ENCODE peak calls at places on chromosomes 3 and 15, in eight cellular contexts. G, H, T, X, W, K, I and E are unnamed samples. For H3K27me3, the result is how much of the 10 kb centered on the place peaks cover.

GRCh38 chr3:146928421-146929059 is 323.4 kb upstream of the PLSCR5 start:
- DNase-seq in G (no peak), H (no peak), T (no peak), X (no peak), W (no peak), K (no peak), I (peak), E (no peak)

GRCh38 chr3:179452166-179452544 is 885 bp upstream of the GNB4 start:
- DNase-seq in G (no peak), H (no peak), T (no peak), X (no peak), W (no peak), K (peak), I (peak), E (no peak)

GRCh38 chr3:152611905-152612304 is 223.0 kb upstream of the P2RY1 start:
- DNase-seq in G (no peak), H (no peak), T (no peak), X (no peak), W (no peak), K (no peak), I (no peak), E (no peak)

GRCh38 chr3:79490165-79491028 is 277.4 kb downstream of the ROBO1 start:
- DNase-seq in G (no peak), H (peak), T (no peak), X (no peak), W (no peak), K (peak), I (peak), E (no peak)

GRCh38 chr3:13530241-13531009 is 18.5 kb upstream of the FBLN2 start:
- DNase-seq in G (no peak), H (no peak), T (no peak), X (no peak), W (no peak), K (no peak), I (peak), E (no peak)

GRCh38 chr3:129888739-129889138 is 4.8 kb downstream of the TMCC1 start:
- DNase-seq in G (peak), H (no peak), T (peak), X (no peak), W (no peak), K (no peak), I (peak), E (peak)

GRCh38 chr15:89673162-89673506 is 6.0 kb downstream of the PLIN1 start:
- DNase-seq in G (no peak), H (no peak), T (peak), X (no peak), W (peak), K (peak), I (peak), E (no peak)

GRCh38 chr3:185824051-185824466 is 783 bp downstream of the IGF2BP2 start:
- DNase-seq in G (no peak), H (peak), T (no peak), X (no peak), W (no peak), K (peak), I (peak), E (no peak)

GRCh38 chr3:23495507-23495906 is 292.4 kb downstream of the UBE2E2 start:
- DNase-seq in G (no peak), H (no peak), T (no peak), X (no peak), W (no peak), K (no peak), I (peak), E (no peak)

DNA sequence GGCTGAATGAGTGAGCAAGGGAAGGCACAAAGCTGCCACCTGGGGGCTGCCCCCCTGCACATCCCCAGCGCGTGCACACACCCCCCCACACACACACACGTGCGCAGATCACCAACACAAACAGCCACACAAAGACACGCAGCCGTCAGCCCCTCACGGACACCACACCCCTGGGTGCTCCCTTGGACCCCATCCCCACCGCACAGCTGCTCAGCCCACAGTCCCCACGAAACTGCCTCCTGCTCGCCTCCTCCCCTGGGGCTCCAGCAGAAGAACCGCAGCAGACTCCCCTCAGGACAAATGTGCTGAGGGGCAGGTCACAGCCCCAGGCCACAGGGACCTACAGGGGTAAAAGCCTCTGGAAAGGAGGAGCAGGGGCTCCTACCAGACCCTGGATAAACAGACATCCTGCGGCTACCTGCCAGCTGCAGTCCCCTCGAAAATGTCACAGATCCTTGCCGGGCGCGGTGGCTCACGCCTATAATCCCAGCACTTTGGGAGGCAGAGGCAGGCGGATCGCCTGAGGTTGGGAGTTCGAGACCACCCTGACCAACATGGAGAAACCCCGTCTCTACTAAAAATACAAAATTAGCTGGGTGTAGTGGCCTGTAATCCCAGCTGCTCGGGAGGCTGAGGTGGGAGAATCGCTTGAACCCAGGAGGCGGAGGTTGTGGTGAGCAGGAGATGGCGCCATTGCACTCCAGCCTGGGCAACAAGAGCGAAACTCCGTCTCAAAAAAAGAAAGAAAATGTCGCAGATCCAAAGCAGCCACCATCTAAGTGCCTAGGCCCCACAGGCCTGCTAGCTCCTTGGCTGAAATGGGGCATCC is 6.5 kb downstream of the TWF2 start:
- DNase-seq in G (no peak), H (no peak), T (no peak), X (no peak), W (no peak), K (no peak), I (peak), E (no peak)
- TF ChIP-seq CTCF in G (peak), H (no peak), T (peak), X (no peak), W (peak), K (peak), I (no peak), E (peak)

GRCh38 chr3:42820746-42821051 is 11.5 kb downstream of the ACKR2 start:
- DNase-seq in G (no peak), H (peak), T (no peak), X (no peak), W (no peak), K (no peak), I (no peak), E (no peak)
- H3K27me3 ChIP-seq in G (under half), H (under half), T (under half), X (under half), W (under half), K (under half), I (under half), E (under half)

GRCh38 chr15:67101981-67102929 is 36.9 kb downstream of the SMAD3 start:
- DNase-seq in G (no peak), H (no peak), T (no peak), X (no peak), W (no peak), K (no peak), I (no peak), E (no peak)
- H3K4me3 ChIP-seq in G (no peak), H (no peak), T (no peak), X (no peak), W (no peak), K (no peak), I (no peak), E (no peak)

DNA sequence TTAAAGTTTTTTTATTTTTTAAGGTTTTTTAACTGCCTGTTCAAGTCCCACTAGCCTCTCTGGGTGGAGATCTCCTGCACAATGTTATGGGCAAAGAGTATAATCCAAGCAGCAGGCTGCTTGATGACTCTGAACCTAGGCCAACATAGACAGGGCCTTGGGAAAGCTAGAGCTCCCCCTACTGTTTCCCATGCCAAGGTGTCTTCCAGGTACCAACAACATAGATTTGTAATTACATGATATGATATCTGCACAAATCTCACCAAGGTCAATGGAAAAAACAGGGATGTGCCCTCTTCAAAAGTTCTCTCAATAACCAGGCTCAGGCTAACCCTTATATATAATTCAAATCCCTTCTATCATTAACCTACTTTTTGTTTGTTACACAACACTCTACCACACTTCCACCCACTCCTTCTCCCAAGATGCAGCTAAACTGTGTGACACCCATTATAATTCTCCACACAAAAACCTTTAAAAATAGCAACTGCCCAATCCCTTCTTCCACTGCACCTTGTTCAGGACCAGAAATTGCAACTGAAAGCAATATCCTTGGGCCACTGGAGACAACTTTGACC is 43.8 kb downstream of the RBM15B start:
- DNase-seq in G (peak), H (peak), T (peak), X (no peak), W (peak), K (peak), I (no peak), E (no peak)
- TF ChIP-seq CTCF in G (peak), H (peak), T (peak), X (peak), W (peak), K (peak), I (peak), E (peak)

DNA sequence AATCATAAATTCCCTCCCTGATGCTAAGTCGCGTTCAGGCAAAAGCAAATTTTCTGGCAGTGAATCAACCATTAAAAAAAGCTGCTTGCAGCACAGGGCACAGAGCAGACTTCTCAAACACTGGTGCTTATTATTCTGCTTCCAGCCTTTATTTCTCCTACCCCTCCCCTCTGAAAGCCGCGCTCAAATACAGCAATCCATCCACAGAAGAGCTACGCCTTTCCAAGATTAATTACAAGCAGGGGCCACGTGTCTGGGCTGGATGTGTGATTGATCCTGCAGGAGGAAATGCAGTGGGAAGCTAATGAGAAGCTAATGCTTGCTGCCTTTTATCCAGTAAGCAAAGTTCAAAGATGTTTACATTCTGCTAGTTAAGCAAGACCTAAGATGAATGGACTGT is 134.9 kb upstream of the TOPAZ1 start:
- DNase-seq in G (no peak), H (no peak), T (no peak), X (no peak), W (no peak), K (no peak), I (no peak), E (no peak)
- H3K27me3 ChIP-seq in G (under half), H (under half), T (under half), X (under half), W (under half), K (under half), I (under half), E (under half)